ENCODE peak calls at places on chromosomes 11 and 22, in eight cellular contexts. N is transverse colon; P is CD8-positive, alpha-beta memory T cell; Z is A549; E is GM23248; Y is fibroblast of lung; J is psoas muscle; X is right lobe of liver. V is an unnamed sample.

GRCh38 chr22:31488346-31488883 is 1.2 kb downstream of the EIF4ENIF1 start:
- DNase-seq in Y (no peak), P (no peak), E (peak; percentile 6), J (no peak), N (no peak), Z (no peak), X (no peak), V (no peak)

GRCh38 chr11:2267871-2268825 is 2.2 kb downstream of the ASCL2 start:
- DNase-seq in P (no peak), E (no peak), N (no peak), J (no peak), X (peak; percentile 50), Z (no peak), Y (no peak), V (no peak)

GRCh38 chr22:21038405-21038804 is 6.0 kb upstream of the SLC7A4 start:
- DNase-seq in X (no peak), Z (no peak), Y (peak; percentile 53), P (no peak), E (peak; percentile 38), N (no peak), J (no peak), V (no peak)

GRCh38 chr11:68659158-68659921 is 25.0 kb upstream of the GAL start:
- DNase-seq in N (peak; percentile 14), P (no peak), Z (peak; percentile 55), Y (peak; percentile 99), E (peak; percentile 93), J (peak; percentile 74), X (peak; percentile 46), V (peak; percentile 94)

GRCh38 chr11:135033545-135033944 is 621.5 kb upstream of the B3GAT1 start:
- DNase-seq in Z (no peak), E (peak; percentile 10), X (no peak), Y (peak; percentile 2), P (no peak), N (no peak), J (no peak), V (no peak)

GRCh38 chr22:46791201-46791731 is 28.8 kb downstream of the TBC1D22A start:
- DNase-seq in E (peak; percentile 80), P (peak; percentile 82), X (no peak), J (peak; percentile 64), Z (no peak), N (peak; percentile 53), Y (peak; percentile 76), V (peak; percentile 37)

GRCh38 chr11:17927041-17927440 is 85.8 kb downstream of the SERGEF start:
- DNase-seq in Z (no peak), J (no peak), Y (no peak), X (no peak), P (no peak), E (no peak), N (no peak), V (no peak)

GRCh38 chr11:79285756-79286155 is 155.1 kb downstream of the TENM4 start:
- DNase-seq in J (no peak), P (no peak), N (no peak), Z (no peak), Y (peak; percentile 58), E (no peak), X (no peak), V (no peak)

GRCh38 chr22:46349238-46349637 is 13.7 kb downstream of the TRMU start:
- DNase-seq in Z (no peak), J (no peak), E (no peak), P (no peak), N (no peak), Y (no peak), X (no peak), V (no peak)

GRCh38 chr11:116696381-116696941 is 76.3 kb downstream of the BUD13 start:
- DNase-seq in Y (no peak), Z (no peak), N (no peak), P (no peak), E (peak; percentile 32), J (no peak), X (peak; percentile 33), V (no peak)

GRCh38 chr11:2313051-2313951 is 11.5 kb downstream of the TSPAN32 start:
- DNase-seq in P (no peak), N (peak; percentile 6), J (no peak), X (peak; percentile 47), Y (no peak), Z (no peak), E (no peak), V (no peak)

GRCh38 chr22:26321469-26321913 is 107.6 kb upstream of the ASPHD2 start:
- DNase-seq in N (no peak), X (no peak), J (peak; percentile 49), E (peak; percentile 95), P (no peak), Z (no peak), Y (no peak), V (no peak)

GRCh38 chr11:19646921-19647320 is 65.7 kb upstream of the NAV2 start:
- DNase-seq in N (no peak), X (no peak), Z (no peak), Y (peak; percentile 95), P (no peak), J (peak; percentile 30), E (peak; percentile 92), V (peak; percentile 19)

GRCh38 chr22:19851291-19852176 is 3.1 kb downstream of the GNB1L start:
- DNase-seq in Z (no peak), N (no peak), P (no peak), Y (no peak), J (no peak), X (no peak), E (no peak), V (no peak)

GRCh38 chr22:23064381-23065068 is 5.8 kb upstream of the GNAZ start:
- DNase-seq in N (no peak), Y (no peak), X (peak; percentile 33), J (no peak), P (no peak), Z (no peak), E (no peak), V (no peak)

GRCh38 chr22:28188480-28188879 is 269.4 kb upstream of the PITPNB start:
- DNase-seq in Z (no peak), J (no peak), E (no peak), N (no peak), Y (no peak), X (no peak), P (no peak), V (no peak)

GRCh38 chr22:47165338-47165931 is 403.0 kb downstream of the TBC1D22A start:
- DNase-seq in E (no peak), P (no peak), Z (no peak), Y (no peak), X (peak; percentile 41), N (peak; percentile 5), J (no peak), V (no peak)

GRCh38 chr22:47782461-47783075 is 1020.1 kb downstream of the TBC1D22A start:
- DNase-seq in J (no peak), P (no peak), X (no peak), N (no peak), E (no peak), Y (no peak), Z (no peak), V (no peak)

GRCh38 chr11:66782726-66783125 is 53.7 kb upstream of the SPTBN2 start:
- DNase-seq in N (no peak), P (no peak), J (no peak), Z (no peak), E (no peak), X (no peak), Y (no peak), V (no peak)

GRCh38 chr11:62918531-62918930 is 2.6 kb downstream of the CHRM1 start:
- DNase-seq in X (no peak), Y (no peak), P (no peak), J (no peak), E (peak; percentile 39), N (no peak), Z (no peak), V (peak; percentile 83)
- H3K4me3 ChIP-seq in X (no peak overlapping the region), Y (no peak overlapping the region), P (no peak overlapping the region), J (no peak overlapping the region), E (no peak overlapping the region), N (no peak overlapping the region), Z (no peak overlapping the region), V (no peak overlapping the region)

DNA sequence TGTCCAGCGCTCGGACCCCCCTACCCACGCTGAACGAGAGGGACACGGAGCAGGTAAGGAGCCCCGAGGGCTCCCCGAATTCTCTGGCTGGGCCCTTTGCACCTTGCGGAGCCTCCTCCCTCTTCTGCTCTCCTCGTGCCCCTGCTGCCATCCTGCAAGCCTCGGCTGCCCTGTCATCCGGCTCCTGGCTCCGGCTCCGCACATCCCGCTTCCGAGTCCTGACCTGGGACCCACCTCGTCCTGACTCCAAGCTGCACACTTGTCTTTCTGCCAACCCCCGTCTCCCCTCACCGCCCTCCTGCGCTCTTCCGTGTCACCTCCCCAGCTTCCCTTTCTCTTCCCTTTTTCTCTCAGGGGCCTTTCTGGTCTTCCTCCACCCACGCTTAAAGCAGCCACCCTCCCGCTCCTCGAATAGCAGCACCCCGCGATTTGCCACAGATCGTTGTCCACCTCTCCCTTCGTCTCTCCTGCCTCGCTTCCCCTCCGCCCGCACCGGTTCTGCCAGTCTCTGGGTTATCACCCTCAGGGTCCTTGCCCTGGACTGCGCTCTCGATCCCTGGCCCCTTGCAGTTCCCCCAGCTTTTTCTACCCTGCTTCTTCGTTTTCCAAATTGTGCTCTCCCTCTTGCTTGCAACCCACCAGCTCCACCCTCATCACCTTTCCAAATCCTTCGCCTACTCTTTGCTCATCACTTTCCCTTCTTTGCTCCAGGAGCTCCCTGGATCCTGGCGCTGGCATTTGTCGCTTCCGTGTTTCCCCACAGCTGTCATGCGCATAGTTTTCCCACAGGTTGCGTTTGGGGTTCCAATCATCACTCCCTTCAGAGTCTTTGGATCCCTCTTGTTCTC is 822 bp downstream of the MARK2 start:
- DNase-seq in Y (no peak), J (peak; percentile 25), X (peak; percentile 60), P (peak; percentile 7), Z (no peak), N (peak; percentile 55), E (peak; percentile 59), V (no peak)
- H3K4me1 ChIP-seq in Y (peaks cover 14% of the 10 kb centered on the region), J (peaks cover 45% of the 10 kb centered on the region), X (peaks cover 4% of the 10 kb centered on the region), P (peaks cover 38% of the 10 kb centered on the region), Z (peaks cover 45% of the 10 kb centered on the region), N (peaks cover 44% of the 10 kb centered on the region), E (peaks cover 18% of the 10 kb centered on the region), V (peaks cover 2% of the 10 kb centered on the region)

GRCh38 chr22:37591823-37592404 is 12.0 kb upstream of the LGALS2 start:
- DNase-seq in P (no peak), J (no peak), N (no peak), X (no peak), E (no peak), Y (no peak), Z (no peak), V (no peak)
- H3K4me3 ChIP-seq in P (peak overlapping the region; percentile 13), J (peak overlapping the region; percentile 14), N (no peak overlapping the region), X (no peak overlapping the region), E (peak overlapping the region; percentile 43), Y (peak overlapping the region; percentile 22), Z (peak overlapping the region; percentile 36), V (peak overlapping the region; percentile 54)

GRCh38 chr11:121366038-121366437 is 73.5 kb downstream of the SC5D start:
- DNase-seq in E (no peak), P (no peak), J (no peak), Z (no peak), Y (no peak), X (no peak), N (no peak), V (no peak)

GRCh38 chr11:121366970-121367369 is 74.4 kb downstream of the SC5D start:
- DNase-seq in X (no peak), P (no peak), E (no peak), J (no peak), N (no peak), Z (no peak), Y (no peak), V (no peak)

GRCh38 chr11:121367434-121367833 is 74.9 kb downstream of the SC5D start:
- DNase-seq in E (peak; percentile 34), Y (peak; percentile 31), X (no peak), Z (no peak), N (no peak), P (no peak), J (no peak), V (no peak)

GRCh38 chr11:121369366-121369765 is 76.8 kb downstream of the SC5D start:
- DNase-seq in J (no peak), Y (no peak), P (no peak), Z (no peak), N (no peak), X (no peak), E (no peak), V (no peak)

GRCh38 chr11:121368504-121368903 is 75.9 kb downstream of the SC5D start:
- DNase-seq in E (no peak), P (no peak), J (no peak), N (no peak), Z (no peak), Y (no peak), X (no peak), V (no peak)
- H3K4me1 ChIP-seq in E (no peaks in the 10 kb centered on the region), P (peaks cover 33% of the 10 kb centered on the region), J (no peaks in the 10 kb centered on the region), N (no peaks in the 10 kb centered on the region), Z (no peaks in the 10 kb centered on the region), Y (no peaks in the 10 kb centered on the region), X (no peaks in the 10 kb centered on the region), V (peaks cover 5% of the 10 kb centered on the region)

V was measured in BE2C.